ENCODE peak calls at places on chromosome 15, in eight cellular contexts. Z, D, R, K, S, B, A and Y are unnamed samples.

GRCh38 chr15:77533986-77534385 is 98.7 kb downstream of the LINGO1 start:
- DNase-seq in Z (no peak), D (no peak), R (no peak), K (no peak), S (no peak), B (no peak), A (no peak), Y (no peak)

GRCh38 chr15:24848050-24848449 is 106.7 kb upstream of the SNRPN start:
- DNase-seq in Z (peak), D (no peak), R (peak), K (no peak), S (peak), B (no peak), A (no peak), Y (no peak)

GRCh38 chr15:73683624-73684536 is at the start of gene CD276:
- DNase-seq in Z (peak), D (peak), R (peak), K (peak), S (peak), B (peak), A (peak), Y (peak)

GRCh38 chr15:95302206-95302605 is 1028.3 kb upstream of the NR2F2 start:
- DNase-seq in Z (no peak), D (no peak), R (no peak), K (no peak), S (no peak), B (no peak), A (no peak), Y (no peak)

GRCh38 chr15:86935841-86936240 is 856.2 kb downstream of the AGBL1 start:
- DNase-seq in Z (peak), D (no peak), R (no peak), K (no peak), S (no peak), B (no peak), A (no peak), Y (no peak)

GRCh38 chr15:31554261-31554660 is 227.6 kb downstream of the KLF13 start:
- DNase-seq in Z (peak), D (no peak), R (peak), K (no peak), S (no peak), B (no peak), A (no peak), Y (no peak)

GRCh38 chr15:66524801-66525200 is 19.7 kb downstream of the ZWILCH start:
- DNase-seq in Z (no peak), D (no peak), R (no peak), K (no peak), S (no peak), B (no peak), A (no peak), Y (no peak)

GRCh38 chr15:65326844-65327243 is 22.4 kb downstream of the RNU5B-1 start:
- DNase-seq in Z (no peak), D (no peak), R (no peak), K (no peak), S (no peak), B (no peak), A (no peak), Y (no peak)

GRCh38 chr15:64288577-64288976 is 67.4 kb downstream of the CSNK1G1 start:
- DNase-seq in Z (no peak), D (no peak), R (peak), K (no peak), S (no peak), B (no peak), A (no peak), Y (no peak)

GRCh38 chr15:92123848-92124631 is 269.6 kb upstream of the ST8SIA2 start:
- DNase-seq in Z (no peak), D (no peak), R (no peak), K (no peak), S (no peak), B (no peak), A (no peak), Y (no peak)

GRCh38 chr15:62103431-62103830 is 36.7 kb downstream of the C2CD4A start:
- DNase-seq in Z (no peak), D (no peak), R (no peak), K (no peak), S (no peak), B (no peak), A (no peak), Y (no peak)

GRCh38 chr15:67839358-67839928 is 402 bp downstream of the RNU6-1 start:
- DNase-seq in Z (no peak), D (peak), R (peak), K (peak), S (peak), B (no peak), A (no peak), Y (no peak)

GRCh38 chr15:65832549-65833364 is 36.5 kb upstream of the RAB11A start:
- DNase-seq in Z (no peak), D (peak), R (peak), K (peak), S (peak), B (peak), A (peak), Y (peak)

GRCh38 chr15:71747128-71748083 is 62.9 kb upstream of the NR2E3 start:
- DNase-seq in Z (no peak), D (peak), R (peak), K (no peak), S (peak), B (no peak), A (no peak), Y (no peak)

GRCh38 chr15:63013052-63013808 is 29.3 kb upstream of the TPM1 start:
- DNase-seq in Z (no peak), D (no peak), R (peak), K (no peak), S (no peak), B (no peak), A (no peak), Y (no peak)

GRCh38 chr15:51104512-51104911 is 9.8 kb upstream of the TNFAIP8L3 start:
- DNase-seq in Z (no peak), D (no peak), R (peak), K (no peak), S (no peak), B (peak), A (no peak), Y (no peak)

GRCh38 chr15:78317145-78317836 is 17.9 kb upstream of the SKIC8 start:
- DNase-seq in Z (no peak), D (no peak), R (no peak), K (peak), S (no peak), B (peak), A (no peak), Y (no peak)

GRCh38 chr15:70535071-70535954 is 228.0 kb downstream of the UACA start:
- DNase-seq in Z (no peak), D (no peak), R (no peak), K (no peak), S (no peak), B (no peak), A (peak), Y (no peak)

GRCh38 chr15:77496710-77497107 is 76.0 kb downstream of the HMG20A start:
- DNase-seq in Z (peak), D (peak), R (peak), K (peak), S (peak), B (peak), A (peak), Y (peak)

GRCh38 chr15:33932734-33933133 is 35.6 kb upstream of the CHRM5 start:
- DNase-seq in Z (no peak), D (no peak), R (no peak), K (no peak), S (no peak), B (no peak), A (no peak), Y (no peak)

GRCh38 chr15:80654299-80654698 is 40.8 kb upstream of the ABHD17C start:
- DNase-seq in Z (no peak), D (no peak), R (no peak), K (no peak), S (no peak), B (no peak), A (no peak), Y (no peak)

GRCh38 chr15:50051811-50052419 is 67.1 kb downstream of the ATP8B4 start:
- DNase-seq in Z (no peak), D (peak), R (peak), K (no peak), S (peak), B (no peak), A (no peak), Y (peak)

GRCh38 chr15:67670647-67671305 is 128.3 kb downstream of the MAP2K5 start:
- DNase-seq in Z (no peak), D (no peak), R (no peak), K (no peak), S (no peak), B (no peak), A (no peak), Y (no peak)

GRCh38 chr15:87829651-87830050 is 426.9 kb downstream of the NTRK3 start:
- DNase-seq in Z (no peak), D (no peak), R (no peak), K (no peak), S (no peak), B (no peak), A (no peak), Y (peak)

GRCh38 chr15:83292317-83292716 is 7.9 kb upstream of the BNC1 start:
- DNase-seq in Z (no peak), D (no peak), R (peak), K (no peak), S (no peak), B (no peak), A (no peak), Y (no peak)

GRCh38 chr15:31482122-31482922 is 155.7 kb downstream of the KLF13 start:
- DNase-seq in Z (peak), D (no peak), R (no peak), K (no peak), S (no peak), B (peak), A (no peak), Y (peak)

GRCh38 chr15:62752687-62753517 is 289.6 kb upstream of the TPM1 start:
- DNase-seq in Z (no peak), D (no peak), R (peak), K (no peak), S (no peak), B (no peak), A (no peak), Y (no peak)

GRCh38 chr15:51229907-51230328 is 108.5 kb downstream of the CYP19A1 start:
- DNase-seq in Z (no peak), D (no peak), R (peak), K (no peak), S (peak), B (no peak), A (no peak), Y (no peak)

GRCh38 chr15:35736150-35736549 is 190.2 kb upstream of the DPH6 start:
- DNase-seq in Z (no peak), D (no peak), R (peak), K (no peak), S (no peak), B (peak), A (no peak), Y (no peak)

GRCh38 chr15:71725215-71725955 is 85.0 kb upstream of the NR2E3 start:
- DNase-seq in Z (no peak), D (no peak), R (peak), K (no peak), S (no peak), B (no peak), A (no peak), Y (no peak)

GRCh38 chr15:35496585-35496984 is 49.4 kb downstream of the DPH6 start:
- DNase-seq in Z (no peak), D (no peak), R (no peak), K (no peak), S (no peak), B (no peak), A (no peak), Y (no peak)

GRCh38 chr15:58875343-58875742 is 58.1 kb downstream of the SLTM start:
- DNase-seq in Z (no peak), D (no peak), R (peak), K (no peak), S (no peak), B (no peak), A (no peak), Y (no peak)

GRCh38 chr15:36365963-36366362 is 213.5 kb upstream of the CDIN1 start:
- DNase-seq in Z (no peak), D (no peak), R (no peak), K (no peak), S (no peak), B (no peak), A (no peak), Y (no peak)

GRCh38 chr15:31486506-31486905 is 159.9 kb downstream of the KLF13 start:
- DNase-seq in Z (no peak), D (no peak), R (no peak), K (no peak), S (no peak), B (no peak), A (no peak), Y (peak)

GRCh38 chr15:75123395-75123794 is 78.3 kb upstream of the C15orf39 start:
- DNase-seq in Z (no peak), D (no peak), R (peak), K (no peak), S (no peak), B (no peak), A (no peak), Y (peak)

GRCh38 chr15:95259965-95260364 is 1028.6 kb downstream of the MCTP2 start:
- DNase-seq in Z (no peak), D (no peak), R (no peak), K (no peak), S (no peak), B (peak), A (no peak), Y (no peak)

GRCh38 chr15:85743392-85744045 is 51.2 kb downstream of the KLHL25 start:
- DNase-seq in Z (no peak), D (no peak), R (no peak), K (no peak), S (no peak), B (no peak), A (no peak), Y (no peak)

GRCh38 chr15:94243418-94243817 is 12.1 kb downstream of the MCTP2 start:
- DNase-seq in Z (no peak), D (no peak), R (no peak), K (no peak), S (no peak), B (no peak), A (no peak), Y (no peak)

DNA sequence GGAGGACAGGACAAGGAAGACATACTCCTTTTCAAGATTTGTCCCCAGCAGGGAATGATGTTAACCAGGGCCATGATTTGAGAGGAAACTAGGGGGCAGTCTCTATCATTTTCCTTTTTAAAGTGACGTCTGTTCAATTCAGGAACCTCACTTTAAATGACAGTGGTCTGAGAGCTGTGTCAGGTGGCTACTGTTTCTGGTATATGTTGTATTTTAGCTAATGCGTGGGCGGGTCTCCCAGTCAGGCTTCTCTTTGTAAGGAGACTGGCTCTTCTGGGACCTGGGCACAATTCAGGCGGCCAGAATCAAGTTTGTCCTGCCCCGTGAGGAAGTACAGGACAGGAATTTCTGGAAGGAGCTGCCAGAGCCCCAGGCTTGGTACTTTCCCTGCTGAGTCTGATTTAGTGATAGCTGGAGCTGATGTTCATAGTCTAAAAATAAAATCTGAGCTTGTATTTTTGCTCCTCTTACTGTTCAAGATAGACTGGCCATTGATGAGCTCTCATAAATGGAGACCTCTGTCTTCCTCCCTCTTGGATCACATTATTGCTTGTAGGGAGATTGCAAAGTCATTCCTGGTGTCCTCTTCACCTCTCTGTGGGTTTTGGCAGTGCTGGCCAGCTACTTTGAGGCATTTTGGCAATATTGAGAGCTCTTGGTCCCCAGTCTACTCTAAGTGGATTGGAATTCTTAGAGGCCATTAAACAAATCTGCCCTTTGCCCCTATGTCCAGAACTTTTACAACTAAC is 25.6 kb downstream of the SQOR start:
- DNase-seq in Z (no peak), D (no peak), R (peak), K (no peak), S (no peak), B (peak), A (no peak), Y (peak)
- TF ChIP-seq CTCF in Z (no peak), D (no peak), R (no peak), K (no peak), S (no peak), B (no peak), A (no peak), Y (no peak)

GRCh38 chr15:42575188-42576039 is at the start of gene STARD9:
- DNase-seq in Z (peak), D (peak), R (peak), K (peak), S (peak), B (peak), A (peak), Y (peak)
- TF ChIP-seq POLR2A in Z (no peak), D (peak), R (peak), K (no peak), S (no peak), B (no peak), A (no peak), Y (no peak)

DNA sequence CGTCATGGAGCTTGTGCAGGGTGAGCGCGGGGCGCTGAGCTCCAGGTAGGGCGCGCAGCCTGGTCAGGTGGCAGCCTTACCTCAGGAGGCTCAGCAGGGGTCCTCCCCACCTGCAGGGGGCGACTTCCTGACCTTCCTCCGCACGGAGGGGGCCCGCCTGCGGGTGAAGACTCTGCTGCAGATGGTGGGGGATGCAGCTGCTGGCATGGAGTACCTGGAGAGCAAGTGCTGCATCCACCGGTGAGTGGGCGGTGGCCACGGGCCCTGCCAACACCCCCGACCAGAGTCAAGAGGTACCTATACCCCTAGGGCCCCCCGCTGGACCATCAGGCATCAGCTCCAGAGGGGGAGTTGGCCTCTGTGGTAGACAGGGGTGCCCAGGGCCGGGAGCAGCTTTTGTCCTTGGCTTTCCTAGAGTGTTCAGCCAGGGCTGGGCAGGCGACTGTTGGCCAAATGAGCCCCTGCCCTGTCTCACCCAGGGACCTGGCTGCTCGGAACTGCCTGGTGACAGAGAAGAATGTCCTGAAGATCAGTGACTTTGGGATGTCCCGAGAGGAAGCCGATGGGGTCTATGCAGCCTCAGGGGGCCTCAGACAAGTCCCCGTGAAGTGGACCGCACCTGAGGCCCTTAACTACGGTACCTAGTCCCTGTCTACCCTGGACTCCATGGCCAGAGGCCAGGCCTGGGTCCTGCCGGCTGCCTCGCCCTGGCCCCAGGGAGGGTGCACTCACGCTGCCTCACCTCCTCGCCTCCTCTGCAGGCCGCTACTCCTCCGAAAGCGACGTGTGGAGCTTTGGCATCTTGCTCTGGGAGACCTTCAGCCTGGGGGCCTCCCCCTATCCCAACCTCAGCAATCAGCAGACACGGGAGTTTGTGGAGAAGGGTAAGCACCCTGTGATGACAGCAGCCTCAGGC is 9.1 kb downstream of the FES start:
- DNase-seq in Z (no peak), D (peak), R (no peak), K (no peak), S (no peak), B (no peak), A (no peak), Y (no peak)
- TF ChIP-seq CTCF in Z (no peak), D (peak), R (no peak), K (no peak), S (peak), B (no peak), A (no peak), Y (no peak)

GRCh38 chr15:57464480-57464879 is 88.2 kb downstream of the CGNL1 start:
- DNase-seq in Z (no peak), D (no peak), R (no peak), K (no peak), S (no peak), B (no peak), A (no peak), Y (no peak)
- TF ChIP-seq POLR2A in Z (no peak), D (no peak), R (no peak), K (no peak), S (no peak), B (no peak), A (no peak), Y (no peak)

DNA sequence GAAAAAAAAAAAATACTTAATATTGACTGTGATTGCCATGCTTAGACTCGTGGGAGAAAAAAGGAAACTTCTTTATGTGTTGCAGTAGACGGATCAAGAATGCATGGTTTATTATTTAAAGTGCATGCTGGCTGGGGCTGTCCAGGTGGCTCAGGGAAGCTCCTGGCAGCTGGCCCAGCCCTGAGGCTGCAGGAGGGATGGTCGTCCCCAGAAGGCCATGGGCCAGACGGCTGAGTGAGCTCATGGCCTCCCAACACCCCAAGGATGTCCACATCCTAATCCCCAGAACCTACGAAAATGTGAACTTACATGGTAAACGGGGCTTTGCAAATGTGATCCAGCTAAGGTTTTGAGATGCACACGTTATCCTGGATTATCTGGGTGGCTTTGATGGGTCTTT is 29.9 kb downstream of the ADAMTS17 start:
- DNase-seq in Z (peak), D (no peak), R (no peak), K (no peak), S (no peak), B (no peak), A (no peak), Y (no peak)
- TF ChIP-seq CTCF in Z (no peak), D (no peak), R (no peak), K (no peak), S (no peak), B (no peak), A (no peak), Y (no peak)